ENCODE peak calls at places on chromosome 5, in nine cellular contexts. U, E, G, O, W, A, N, S and V are unnamed samples.

GRCh38 chr5:137706841-137707240 is 29.0 kb downstream of the KLHL3 start:
- DNase-seq in W (no peak), G (no peak), O (no peak), E (no peak), N (no peak), S (no peak), A (no peak), U (no peak), V (no peak)

GRCh38 chr5:117054141-117054540 is 479.5 kb upstream of the SEMA6A start:
- DNase-seq in E (no peak), W (no peak), S (no peak), A (no peak), O (no peak), G (no peak), N (no peak), U (no peak), V (no peak)

GRCh38 chr5:83474170-83474796 is 2.7 kb downstream of the VCAN start:
- DNase-seq in O (peak), G (peak), A (peak), E (peak), W (peak), S (peak), U (no peak), N (peak), V (peak)

GRCh38 chr5:89280103-89281037 is 397.4 kb upstream of the MEF2C start:
- DNase-seq in O (no peak), W (no peak), E (no peak), S (no peak), G (no peak), A (no peak), U (no peak), N (no peak), V (peak)

GRCh38 chr5:38607396-38607795 is 51.0 kb upstream of the LIFR start:
- DNase-seq in G (no peak), A (peak), S (no peak), N (no peak), O (no peak), W (no peak), U (no peak), E (no peak), V (no peak)

GRCh38 chr5:143101740-143102386 is 301.6 kb downstream of the NR3C1 start:
- DNase-seq in W (no peak), N (no peak), O (no peak), U (no peak), G (no peak), S (peak), E (peak), A (no peak), V (no peak)

GRCh38 chr5:175467983-175468698 is 10.2 kb upstream of the SFXN1 start:
- DNase-seq in S (no peak), N (no peak), G (no peak), O (no peak), E (no peak), A (no peak), U (no peak), W (no peak), V (no peak)

GRCh38 chr5:7745882-7746735 is 104.8 kb downstream of the CFAP90 start:
- DNase-seq in G (peak), S (peak), O (peak), A (peak), U (peak), N (peak), W (peak), E (peak), V (peak)

GRCh38 chr5:41754857-41755256 is 115.4 kb downstream of the OXCT1 start:
- DNase-seq in E (no peak), O (peak), W (no peak), N (no peak), G (no peak), A (no peak), U (no peak), S (no peak), V (no peak)

GRCh38 chr5:172902497-172903472 is 56.4 kb upstream of the RPL26L1 start:
- DNase-seq in S (peak), O (no peak), N (peak), W (peak), U (no peak), E (peak), G (peak), A (peak), V (no peak)

GRCh38 chr5:104172976-104173375 is 610.4 kb upstream of the NUDT12 start:
- DNase-seq in U (no peak), G (no peak), O (no peak), E (peak), A (no peak), N (no peak), S (no peak), W (no peak), V (no peak)

GRCh38 chr5:128290152-128290858 is 206.7 kb downstream of the SLC12A2 start:
- DNase-seq in E (no peak), S (no peak), W (no peak), U (no peak), A (no peak), N (no peak), G (no peak), O (no peak), V (no peak)

GRCh38 chr5:138903113-138903789 is 28.1 kb upstream of the LRRTM2 start:
- DNase-seq in S (no peak), E (no peak), N (no peak), A (no peak), G (no peak), W (no peak), O (no peak), U (no peak), V (no peak)

GRCh38 chr5:158519433-158520025 is 580.2 kb downstream of the EBF1 start:
- DNase-seq in U (no peak), S (no peak), E (no peak), O (no peak), G (no peak), W (no peak), A (no peak), N (no peak), V (no peak)

GRCh38 chr5:52043543-52043942 is 660.3 kb downstream of the ISL1 start:
- DNase-seq in N (no peak), E (no peak), U (no peak), G (no peak), O (peak), S (no peak), W (no peak), A (no peak), V (no peak)

GRCh38 chr5:161895510-161895909 is 47.6 kb downstream of the GABRA1 start:
- DNase-seq in S (no peak), G (no peak), N (no peak), A (no peak), U (no peak), O (no peak), E (no peak), W (no peak), V (no peak)

GRCh38 chr5:142221091-142221860 is 103.5 kb downstream of the SPRY4 start:
- DNase-seq in E (no peak), U (no peak), G (no peak), N (no peak), A (no peak), O (no peak), W (no peak), S (no peak), V (no peak)

GRCh38 chr5:160061770-160062169 is 52.8 kb downstream of the TTC1 start:
- DNase-seq in U (no peak), G (no peak), E (no peak), O (no peak), N (no peak), A (no peak), S (no peak), W (no peak), V (no peak)

GRCh38 chr5:110058175-110058574 is 368.4 kb downstream of the MAN2A1 start:
- DNase-seq in A (peak), N (no peak), U (no peak), E (peak), G (no peak), S (no peak), W (no peak), O (no peak), V (no peak)

GRCh38 chr5:180470966-180471582 is 23.1 kb upstream of the CNOT6 start:
- DNase-seq in O (peak), G (peak), A (peak), U (no peak), S (no peak), W (peak), N (no peak), E (peak), V (peak)

GRCh38 chr5:163529698-163530097 is 24.3 kb downstream of the MAT2B start:
- DNase-seq in N (no peak), G (no peak), E (no peak), O (no peak), U (no peak), W (no peak), S (peak), A (no peak), V (no peak)

GRCh38 chr5:172418847-172419810 is 35.2 kb downstream of the SH3PXD2B start:
- DNase-seq in E (peak), G (no peak), A (peak), N (no peak), S (no peak), W (no peak), U (no peak), O (no peak), V (no peak)

GRCh38 chr5:13478831-13479465 is 465.5 kb downstream of the DNAH5 start:
- DNase-seq in S (no peak), G (no peak), U (no peak), A (peak), O (peak), N (no peak), W (no peak), E (peak), V (peak)

GRCh38 chr5:89128097-89128496 is 245.1 kb upstream of the MEF2C start:
- DNase-seq in E (no peak), G (no peak), O (no peak), A (no peak), U (no peak), S (no peak), N (no peak), W (no peak), V (peak)

GRCh38 chr5:683619-684481 is 9.3 kb downstream of the TPPP start:
- DNase-seq in O (no peak), E (peak), A (no peak), N (peak), G (no peak), W (no peak), S (no peak), U (no peak), V (no peak)

GRCh38 chr5:163261647-163262269 is 175.6 kb upstream of the CCNG1 start:
- DNase-seq in A (no peak), O (no peak), E (peak), N (no peak), S (no peak), U (no peak), G (no peak), W (no peak), V (peak)

DNA sequence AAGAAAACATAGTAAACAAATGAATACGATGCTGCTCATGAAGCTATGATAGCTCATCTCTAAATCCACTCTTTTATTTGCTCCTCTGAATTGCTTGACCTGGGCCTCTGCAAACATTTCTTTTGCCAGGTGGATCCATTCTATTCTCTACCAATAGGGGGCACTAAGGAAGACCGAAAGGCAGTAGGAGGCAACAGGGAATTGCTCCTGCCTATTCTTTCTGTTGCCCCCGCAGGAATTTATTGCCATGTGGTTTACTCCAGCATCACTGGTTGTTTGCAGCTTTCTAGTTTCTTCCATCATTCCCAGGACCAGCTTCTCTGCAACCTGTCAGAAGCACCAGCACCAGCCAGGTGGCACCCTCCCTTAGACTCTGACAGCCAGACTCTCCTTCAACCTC is 5.3 kb downstream of the GAPT start:
- DNase-seq in W (no peak), S (no peak), U (no peak), N (no peak), G (no peak), E (no peak), A (no peak), O (no peak), V (no peak)
- TF ChIP-seq CTCF in W (no peak), S (no peak), U (no peak), N (no peak), G (no peak), E (peak), A (no peak), O (peak), V (peak)

GRCh38 chr5:140219068-140219971 is 44.3 kb downstream of the CYSTM1 start:
- DNase-seq in O (no peak), S (no peak), W (no peak), E (no peak), A (peak), N (no peak), G (no peak), U (no peak), V (no peak)
- H3K4me3 ChIP-seq in O (no peak), S (no peak), W (no peak), E (no peak), A (no peak), N (no peak), G (no peak), U (no peak), V (no peak)

GRCh38 chr5:76404694-76405306 is 1.7 kb downstream of the IQGAP2 start:
- DNase-seq in O (peak), A (no peak), W (no peak), G (no peak), U (no peak), E (no peak), S (no peak), N (no peak), V (no peak)

GRCh38 chr5:76403963-76404693 is 1.0 kb downstream of the IQGAP2 start:
- DNase-seq in E (peak), U (no peak), A (peak), S (peak), N (no peak), W (peak), G (peak), O (peak), V (peak)

GRCh38 chr5:76402880-76403712 is at the start of gene IQGAP2:
- DNase-seq in N (no peak), W (peak), U (no peak), O (peak), A (peak), G (peak), E (peak), S (peak), V (peak)

GRCh38 chr5:76402251-76402879 is 720 bp upstream of the IQGAP2 start:
- DNase-seq in S (peak), U (no peak), N (no peak), A (peak), E (no peak), G (peak), O (peak), W (peak), V (peak)

GRCh38 chr5:76403713-76403962 is 553 bp downstream of the IQGAP2 start:
- DNase-seq in W (no peak), U (no peak), A (no peak), S (peak), O (no peak), E (no peak), G (no peak), N (no peak), V (no peak)
- TF ChIP-seq CTCF in W (no peak), U (no peak), A (peak), S (peak), O (peak), E (no peak), G (peak), N (no peak), V (peak)

DNA sequence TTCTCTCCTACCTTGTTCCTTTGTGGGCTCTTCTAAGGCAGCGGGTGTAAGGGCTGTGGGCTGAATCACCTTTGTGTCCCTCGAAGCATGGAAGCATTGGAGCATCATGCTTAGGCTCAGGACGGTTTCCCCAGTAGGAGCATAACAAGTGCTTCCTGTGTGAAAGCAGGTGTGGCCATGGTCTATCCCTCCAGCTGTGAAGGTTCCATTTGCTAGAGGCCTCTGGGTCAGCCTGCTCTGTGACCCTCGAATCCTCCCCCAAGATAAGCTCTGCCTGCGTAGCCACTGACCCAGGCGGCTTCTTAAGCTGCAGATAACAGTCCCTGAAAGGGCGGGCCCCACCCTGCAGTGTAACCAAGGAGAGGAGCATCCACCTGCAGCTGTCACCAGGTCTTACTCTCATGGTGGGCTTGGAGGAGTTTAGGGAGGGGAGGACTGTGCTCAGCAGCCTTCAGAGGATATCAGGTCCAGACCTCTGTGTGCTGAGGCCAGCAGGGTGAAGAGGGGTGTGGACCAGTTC is 8.4 kb upstream of the NDST1 start:
- DNase-seq in W (no peak), O (no peak), E (no peak), N (no peak), A (no peak), G (no peak), S (no peak), U (no peak), V (peak)
- H3K4me3 ChIP-seq in W (no peak), O (no peak), E (no peak), N (no peak), A (no peak), G (no peak), S (no peak), U (no peak), V (no peak)

DNA sequence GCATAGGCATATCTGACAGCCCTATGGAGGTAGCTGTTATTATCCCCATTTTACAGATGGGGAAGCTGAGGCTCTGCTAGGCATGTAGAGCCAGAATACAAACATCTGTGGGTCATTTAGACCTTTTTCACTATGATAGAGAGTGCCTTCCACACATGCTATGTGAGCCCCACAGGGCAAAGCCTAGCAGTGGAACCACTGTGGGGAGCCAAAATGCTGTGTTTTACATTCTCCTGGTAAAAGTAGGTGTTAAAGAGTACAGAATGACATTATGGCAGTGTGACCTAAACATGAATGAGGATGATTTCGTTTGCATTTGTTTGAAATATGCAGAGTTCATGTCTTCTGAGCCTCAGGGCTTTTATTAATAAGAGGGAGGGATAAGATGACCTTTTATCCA is 265.2 kb downstream of the MAST4 start:
- DNase-seq in E (no peak), U (no peak), W (no peak), S (no peak), G (no peak), N (no peak), O (no peak), A (no peak), V (no peak)
- TF ChIP-seq CTCF in E (no peak), U (no peak), W (no peak), S (no peak), G (no peak), N (no peak), O (no peak), A (no peak), V (no peak)

GRCh38 chr5:61308699-61309098 is 23.4 kb upstream of the ZSWIM6 start:
- DNase-seq in U (no peak), S (no peak), G (no peak), O (no peak), N (no peak), W (no peak), E (no peak), A (no peak), V (no peak)

GRCh38 chr5:61307196-61307590 is 24.9 kb upstream of the ZSWIM6 start:
- DNase-seq in S (no peak), W (no peak), N (no peak), U (no peak), A (no peak), G (no peak), O (no peak), E (no peak), V (no peak)

GRCh38 chr5:61307611-61308010 is 24.4 kb upstream of the ZSWIM6 start:
- DNase-seq in W (no peak), O (no peak), G (no peak), S (no peak), N (no peak), A (no peak), E (no peak), U (no peak), V (no peak)

GRCh38 chr5:61304611-61305369 is 27.3 kb upstream of the ZSWIM6 start:
- DNase-seq in N (no peak), W (no peak), E (no peak), A (peak), O (no peak), S (no peak), U (peak), G (peak), V (no peak)

DNA sequence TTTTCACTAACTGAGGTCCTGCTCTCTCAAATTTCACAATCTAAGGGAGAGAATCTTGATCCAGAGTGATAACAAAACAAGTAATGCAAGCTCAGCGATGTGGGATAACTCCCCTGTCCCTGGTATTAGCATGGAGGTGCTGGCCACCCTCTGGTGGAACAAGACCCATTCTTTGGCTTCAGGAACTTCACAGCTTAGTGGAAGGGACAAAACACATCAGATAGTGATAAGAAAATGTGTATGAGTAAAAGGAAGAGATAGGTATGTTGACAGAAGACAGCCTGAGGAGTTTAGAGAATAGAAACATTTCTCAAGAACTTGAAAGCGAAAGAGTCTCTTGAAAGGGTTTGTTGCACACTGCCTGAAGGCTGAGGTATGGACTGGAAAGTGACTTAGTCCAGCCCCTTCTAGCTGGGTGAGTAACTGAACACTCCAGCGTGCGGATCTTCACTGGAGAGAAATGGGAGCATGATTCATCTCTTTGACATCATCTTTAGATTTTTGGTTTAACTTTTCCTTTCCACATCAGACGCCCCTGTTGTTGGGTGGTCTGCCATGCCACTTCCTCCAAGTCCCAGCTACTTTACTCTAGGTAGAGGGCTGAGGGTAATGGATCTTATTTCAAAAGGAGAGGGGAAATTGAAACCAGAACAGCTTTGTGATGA is 25.4 kb upstream of the ZSWIM6 start:
- DNase-seq in A (no peak), N (no peak), O (peak), W (no peak), S (no peak), E (no peak), G (no peak), U (no peak), V (peak)
- H3K4me3 ChIP-seq in A (no peak), N (no peak), O (peak), W (no peak), S (no peak), E (no peak), G (no peak), U (no peak), V (peak)

GRCh38 chr5:154868702-154869101 is 10.3 kb downstream of the CNOT8 start:
- DNase-seq in N (no peak), S (no peak), W (no peak), G (no peak), A (peak), O (no peak), E (peak), U (no peak), V (no peak)
- TF ChIP-seq CTCF in N (no peak), S (no peak), W (no peak), G (no peak), A (no peak), O (no peak), E (peak), U (peak), V (no peak)